ENCODE peak calls at places on chromosomes 2 and 18, in nine cellular contexts. One of them, this sample, is unnamed. For H3K36me3, the result is how much of the 10 kb centered on the place peaks cover.

GRCh38 chr18:76161983-76162382 is 333.1 kb downstream of the ZNF516 start:
- DNase-seq in IMR-90: no peak
- DNase-seq in psoas muscle: no peak
- DNase-seq in K562: no peak
- DNase-seq in heart left ventricle: no peak
- DNase-seq in body of pancreas: no peak
- DNase-seq in thoracic aorta: no peak
- DNase-seq in tibial artery: no peak
- DNase-seq in upper lobe of right lung: no peak
- DNase-seq in this sample: no peak

GRCh38 chr18:45197526-45197970 is 417.7 kb upstream of the SLC14A2 start:
- DNase-seq in IMR-90: peak
- DNase-seq in psoas muscle: no peak
- DNase-seq in K562: no peak
- DNase-seq in heart left ventricle: no peak
- DNase-seq in body of pancreas: no peak
- DNase-seq in thoracic aorta: no peak
- DNase-seq in tibial artery: no peak
- DNase-seq in upper lobe of right lung: no peak
- DNase-seq in this sample: no peak

GRCh38 chr2:11867926-11868325 is 121.5 kb downstream of the LPIN1 start:
- DNase-seq in IMR-90: no peak
- DNase-seq in psoas muscle: no peak
- DNase-seq in K562: peak
- DNase-seq in heart left ventricle: no peak
- DNase-seq in body of pancreas: no peak
- DNase-seq in thoracic aorta: no peak
- DNase-seq in tibial artery: no peak
- DNase-seq in upper lobe of right lung: no peak
- DNase-seq in this sample: no peak

GRCh38 chr2:201806442-201806841 is at the start of gene CDK15:
- DNase-seq in IMR-90: peak
- DNase-seq in psoas muscle: no peak
- DNase-seq in K562: no peak
- DNase-seq in heart left ventricle: peak
- DNase-seq in body of pancreas: no peak
- DNase-seq in thoracic aorta: no peak
- DNase-seq in tibial artery: peak
- DNase-seq in upper lobe of right lung: no peak
- DNase-seq in this sample: no peak

GRCh38 chr18:35789543-35789942 is 182.9 kb upstream of the RMP24 start:
- DNase-seq in IMR-90: no peak
- DNase-seq in psoas muscle: no peak
- DNase-seq in K562: no peak
- DNase-seq in heart left ventricle: no peak
- DNase-seq in body of pancreas: no peak
- DNase-seq in thoracic aorta: no peak
- DNase-seq in tibial artery: no peak
- DNase-seq in upper lobe of right lung: no peak
- DNase-seq in this sample: no peak

GRCh38 chr2:2832657-2833056 is 501.6 kb upstream of the MYT1L start:
- DNase-seq in IMR-90: no peak
- DNase-seq in psoas muscle: no peak
- DNase-seq in K562: no peak
- DNase-seq in heart left ventricle: no peak
- DNase-seq in body of pancreas: no peak
- DNase-seq in thoracic aorta: no peak
- DNase-seq in tibial artery: no peak
- DNase-seq in upper lobe of right lung: no peak
- DNase-seq in this sample: no peak

GRCh38 chr2:55992465-55992864 is 68.9 kb upstream of the EFEMP1 start:
- DNase-seq in IMR-90: peak
- DNase-seq in psoas muscle: no peak
- DNase-seq in K562: no peak
- DNase-seq in heart left ventricle: peak
- DNase-seq in body of pancreas: peak
- DNase-seq in thoracic aorta: peak
- DNase-seq in tibial artery: peak
- DNase-seq in upper lobe of right lung: no peak
- DNase-seq in this sample: no peak

GRCh38 chr2:9003366-9003615 is 193 bp downstream of the MBOAT2 start:
- DNase-seq in IMR-90: no peak
- DNase-seq in psoas muscle: no peak
- DNase-seq in K562: no peak
- DNase-seq in heart left ventricle: no peak
- DNase-seq in body of pancreas: no peak
- DNase-seq in thoracic aorta: no peak
- DNase-seq in tibial artery: no peak
- DNase-seq in upper lobe of right lung: no peak
- DNase-seq in this sample: no peak

GRCh38 chr2:80312282-80312839 is 7.8 kb upstream of the LRRTM1 start:
- DNase-seq in IMR-90: no peak
- DNase-seq in psoas muscle: no peak
- DNase-seq in K562: no peak
- DNase-seq in heart left ventricle: no peak
- DNase-seq in body of pancreas: no peak
- DNase-seq in thoracic aorta: no peak
- DNase-seq in tibial artery: no peak
- DNase-seq in upper lobe of right lung: no peak
- DNase-seq in this sample: no peak

GRCh38 chr2:109396338-109397180 is 217.2 kb downstream of the SEPTIN10 start:
- DNase-seq in IMR-90: no peak
- DNase-seq in psoas muscle: no peak
- DNase-seq in K562: no peak
- DNase-seq in heart left ventricle: no peak
- DNase-seq in body of pancreas: no peak
- DNase-seq in thoracic aorta: no peak
- DNase-seq in tibial artery: no peak
- DNase-seq in upper lobe of right lung: no peak
- DNase-seq in this sample: no peak

GRCh38 chr2:105307146-105307545 is 22.4 kb downstream of the TGFBRAP1 start:
- DNase-seq in IMR-90: no peak
- DNase-seq in psoas muscle: no peak
- DNase-seq in K562: no peak
- DNase-seq in heart left ventricle: no peak
- DNase-seq in body of pancreas: no peak
- DNase-seq in thoracic aorta: no peak
- DNase-seq in tibial artery: no peak
- DNase-seq in upper lobe of right lung: no peak
- DNase-seq in this sample: no peak

GRCh38 chr2:152587187-152587947 is 129.9 kb downstream of the PRPF40A start:
- DNase-seq in IMR-90: peak
- DNase-seq in psoas muscle: no peak
- DNase-seq in K562: no peak
- DNase-seq in heart left ventricle: no peak
- DNase-seq in body of pancreas: no peak
- DNase-seq in thoracic aorta: no peak
- DNase-seq in tibial artery: no peak
- DNase-seq in upper lobe of right lung: no peak
- DNase-seq in this sample: no peak

GRCh38 chr2:173997269-173997668 is 32.1 kb upstream of the SP3 start:
- DNase-seq in IMR-90: peak
- DNase-seq in psoas muscle: peak
- DNase-seq in K562: no peak
- DNase-seq in heart left ventricle: peak
- DNase-seq in body of pancreas: peak
- DNase-seq in thoracic aorta: peak
- DNase-seq in tibial artery: peak
- DNase-seq in upper lobe of right lung: peak
- DNase-seq in this sample: peak

GRCh38 chr18:2909431-2910140 is 62.8 kb downstream of the EMILIN2 start:
- DNase-seq in IMR-90: no peak
- DNase-seq in psoas muscle: no peak
- DNase-seq in K562: no peak
- DNase-seq in heart left ventricle: no peak
- DNase-seq in body of pancreas: no peak
- DNase-seq in thoracic aorta: no peak
- DNase-seq in tibial artery: no peak
- DNase-seq in upper lobe of right lung: no peak
- DNase-seq in this sample: no peak

GRCh38 chr2:121595012-121595891 is 54.0 kb downstream of the CLASP1 start:
- DNase-seq in IMR-90: no peak
- DNase-seq in psoas muscle: no peak
- DNase-seq in K562: peak
- DNase-seq in heart left ventricle: no peak
- DNase-seq in body of pancreas: no peak
- DNase-seq in thoracic aorta: no peak
- DNase-seq in tibial artery: no peak
- DNase-seq in upper lobe of right lung: no peak
- DNase-seq in this sample: no peak

GRCh38 chr2:74199275-74199701 is 873 bp downstream of the MTHFD2 start:
- DNase-seq in IMR-90: no peak
- DNase-seq in psoas muscle: no peak
- DNase-seq in K562: no peak
- DNase-seq in heart left ventricle: no peak
- DNase-seq in body of pancreas: no peak
- DNase-seq in thoracic aorta: peak
- DNase-seq in tibial artery: no peak
- DNase-seq in upper lobe of right lung: no peak
- DNase-seq in this sample: no peak

GRCh38 chr2:145546091-145546490 is 1026.2 kb upstream of the ZEB2 start:
- DNase-seq in IMR-90: peak
- DNase-seq in psoas muscle: no peak
- DNase-seq in K562: no peak
- DNase-seq in heart left ventricle: no peak
- DNase-seq in body of pancreas: no peak
- DNase-seq in thoracic aorta: no peak
- DNase-seq in tibial artery: no peak
- DNase-seq in upper lobe of right lung: no peak
- DNase-seq in this sample: no peak

GRCh38 chr2:49225126-49225525 is 70.8 kb upstream of the FSHR start:
- DNase-seq in IMR-90: no peak
- DNase-seq in psoas muscle: no peak
- DNase-seq in K562: no peak
- DNase-seq in heart left ventricle: no peak
- DNase-seq in body of pancreas: no peak
- DNase-seq in thoracic aorta: no peak
- DNase-seq in tibial artery: no peak
- DNase-seq in upper lobe of right lung: no peak
- DNase-seq in this sample: no peak

GRCh38 chr2:133667-134593 is 87.6 kb upstream of the FAM110C start:
- DNase-seq in IMR-90: no peak
- DNase-seq in psoas muscle: no peak
- DNase-seq in K562: no peak
- DNase-seq in heart left ventricle: no peak
- DNase-seq in body of pancreas: no peak
- DNase-seq in thoracic aorta: no peak
- DNase-seq in tibial artery: no peak
- DNase-seq in upper lobe of right lung: no peak
- DNase-seq in this sample: no peak

GRCh38 chr2:225740086-225740485 is 340.6 kb downstream of the NYAP2 start:
- DNase-seq in IMR-90: peak
- DNase-seq in psoas muscle: no peak
- DNase-seq in K562: no peak
- DNase-seq in heart left ventricle: no peak
- DNase-seq in body of pancreas: no peak
- DNase-seq in thoracic aorta: no peak
- DNase-seq in tibial artery: no peak
- DNase-seq in upper lobe of right lung: no peak
- DNase-seq in this sample: no peak

GRCh38 chr2:225738735-225739134 is 339.2 kb downstream of the NYAP2 start:
- DNase-seq in IMR-90: no peak
- DNase-seq in psoas muscle: no peak
- DNase-seq in K562: no peak
- DNase-seq in heart left ventricle: no peak
- DNase-seq in body of pancreas: no peak
- DNase-seq in thoracic aorta: no peak
- DNase-seq in tibial artery: no peak
- DNase-seq in upper lobe of right lung: no peak
- DNase-seq in this sample: no peak

GRCh38 chr2:225737556-225737955 is 338.0 kb downstream of the NYAP2 start:
- DNase-seq in IMR-90: peak
- DNase-seq in psoas muscle: no peak
- DNase-seq in K562: no peak
- DNase-seq in heart left ventricle: no peak
- DNase-seq in body of pancreas: no peak
- DNase-seq in thoracic aorta: no peak
- DNase-seq in tibial artery: no peak
- DNase-seq in upper lobe of right lung: no peak
- DNase-seq in this sample: no peak

GRCh38 chr2:225742487-225742886 is 343.0 kb downstream of the NYAP2 start:
- DNase-seq in IMR-90: no peak
- DNase-seq in psoas muscle: no peak
- DNase-seq in K562: no peak
- DNase-seq in heart left ventricle: no peak
- DNase-seq in body of pancreas: no peak
- DNase-seq in thoracic aorta: no peak
- DNase-seq in tibial artery: no peak
- DNase-seq in upper lobe of right lung: no peak
- DNase-seq in this sample: no peak

GRCh38 chr2:225739328-225739727 is 339.8 kb downstream of the NYAP2 start:
- DNase-seq in IMR-90: no peak
- DNase-seq in psoas muscle: no peak
- DNase-seq in K562: no peak
- DNase-seq in heart left ventricle: no peak
- DNase-seq in body of pancreas: no peak
- DNase-seq in thoracic aorta: no peak
- DNase-seq in tibial artery: no peak
- DNase-seq in upper lobe of right lung: no peak
- DNase-seq in this sample: no peak
- H3K36me3 ChIP-seq in IMR-90: under half
- H3K36me3 ChIP-seq in psoas muscle: under half
- H3K36me3 ChIP-seq in K562: under half
- H3K36me3 ChIP-seq in heart left ventricle: under half
- H3K36me3 ChIP-seq in body of pancreas: under half
- H3K36me3 ChIP-seq in thoracic aorta: under half
- H3K36me3 ChIP-seq in tibial artery: under half
- H3K36me3 ChIP-seq in upper lobe of right lung: under half
- H3K36me3 ChIP-seq in this sample: under half

GRCh38 chr2:226813148-226813701 is 13.6 kb upstream of the IRS1 start:
- DNase-seq in IMR-90: no peak
- DNase-seq in psoas muscle: no peak
- DNase-seq in K562: no peak
- DNase-seq in heart left ventricle: no peak
- DNase-seq in body of pancreas: no peak
- DNase-seq in thoracic aorta: no peak
- DNase-seq in tibial artery: no peak
- DNase-seq in upper lobe of right lung: no peak
- DNase-seq in this sample: no peak
- TF ChIP-seq CTCF in IMR-90: peak
- TF ChIP-seq CTCF in psoas muscle: no peak
- TF ChIP-seq CTCF in K562: peak
- TF ChIP-seq CTCF in heart left ventricle: no peak
- TF ChIP-seq CTCF in body of pancreas: no peak
- TF ChIP-seq CTCF in thoracic aorta: no peak
- TF ChIP-seq CTCF in tibial artery: no peak
- TF ChIP-seq CTCF in upper lobe of right lung: no peak
- TF ChIP-seq CTCF in this sample: no peak

GRCh38 chr18:74281639-74282358 is 10.0 kb downstream of the CYB5A start:
- DNase-seq in IMR-90: no peak
- DNase-seq in psoas muscle: peak
- DNase-seq in K562: no peak
- DNase-seq in heart left ventricle: no peak
- DNase-seq in body of pancreas: no peak
- DNase-seq in thoracic aorta: no peak
- DNase-seq in tibial artery: peak
- DNase-seq in upper lobe of right lung: no peak
- DNase-seq in this sample: no peak
- H3K36me3 ChIP-seq in IMR-90: under half
- H3K36me3 ChIP-seq in psoas muscle: under half
- H3K36me3 ChIP-seq in K562: under half
- H3K36me3 ChIP-seq in heart left ventricle: under half
- H3K36me3 ChIP-seq in body of pancreas: under half
- H3K36me3 ChIP-seq in thoracic aorta: under half
- H3K36me3 ChIP-seq in tibial artery: under half
- H3K36me3 ChIP-seq in upper lobe of right lung: under half
- H3K36me3 ChIP-seq in this sample: under half

GRCh38 chr2:22692751-22693150 is 692.2 kb upstream of the KLHL29 start:
- DNase-seq in IMR-90: no peak
- DNase-seq in psoas muscle: no peak
- DNase-seq in K562: no peak
- DNase-seq in heart left ventricle: no peak
- DNase-seq in body of pancreas: no peak
- DNase-seq in thoracic aorta: no peak
- DNase-seq in tibial artery: no peak
- DNase-seq in upper lobe of right lung: no peak
- DNase-seq in this sample: no peak
- TF ChIP-seq CTCF in IMR-90: no peak
- TF ChIP-seq CTCF in psoas muscle: no peak
- TF ChIP-seq CTCF in K562: no peak
- TF ChIP-seq CTCF in heart left ventricle: no peak
- TF ChIP-seq CTCF in body of pancreas: no peak
- TF ChIP-seq CTCF in thoracic aorta: no peak
- TF ChIP-seq CTCF in tibial artery: no peak
- TF ChIP-seq CTCF in upper lobe of right lung: no peak
- TF ChIP-seq CTCF in this sample: no peak